ENCODE peak calls at places on chromosome 20, in ten cellular contexts. V is left lung; I is NCI-H1105; Z is mucosa of gallbladder; C is iris pigment epithelial cell; Q is stimulated activated naive B cell treated with anti-CD40 and anti-IgM and Interleukin-4, amounts not matched to agents 10 μg/mL and 1 μg/mL and 100 μg/mL, for 72 hours; M is effector CD8-positive, alpha-beta T cell; W is H1; R is activated CD4-positive, alpha-beta T cell treated with anti-CD3 and anti-CD28 coated beads, Interleukin-2, amount 50 U/mL, for 4 hours; J is AG10803. U is an unnamed sample.

GRCh38 chr20:64116016-64116415 is 8.7 kb upstream of the NPBWR2 start:
- DNase-seq in V (peak; percentile 19), I (no peak), Z (no peak), C (no peak), Q (no peak), M (no peak), W (peak; percentile 41), R (no peak), J (no peak), U (no peak)

GRCh38 chr20:20206788-20207187 is 154.5 kb downstream of the CFAP61 start:
- DNase-seq in V (no peak), I (no peak), Z (no peak), C (no peak), Q (no peak), M (no peak), W (no peak), R (no peak), J (no peak), U (peak; percentile 34)

GRCh38 chr20:45867811-45868176 is 10.4 kb downstream of the ZSWIM3 start:
- DNase-seq in V (no peak), I (no peak), Z (no peak), C (peak; percentile 73), Q (no peak), M (no peak), W (no peak), R (no peak), J (peak; percentile 72), U (no peak)

GRCh38 chr20:3768342-3769130 is 983 bp upstream of the ADISSP start:
- DNase-seq in V (peak; percentile 77), I (peak; percentile 83), Z (peak; percentile 67), C (peak; percentile 83), Q (peak; percentile 74), M (peak; percentile 85), W (peak; percentile 94), R (peak; percentile 78), J (peak; percentile 74), U (peak; percentile 79)

GRCh38 chr20:24708411-24709295 is 239.2 kb downstream of the SYNDIG1 start:
- DNase-seq in V (no peak), I (no peak), Z (no peak), C (no peak), Q (no peak), M (no peak), W (peak; percentile 29), R (no peak), J (no peak), U (no peak)

GRCh38 chr20:10864076-10864672 is 190.4 kb upstream of the JAG1 start:
- DNase-seq in V (peak; percentile 59), I (no peak), Z (peak; percentile 44), C (peak; percentile 22), Q (no peak), M (no peak), W (no peak), R (no peak), J (peak; percentile 31), U (no peak)

GRCh38 chr20:25336561-25337422 is 53.8 kb downstream of the ABHD12 start:
- DNase-seq in V (no peak), I (no peak), Z (no peak), C (peak; percentile 69), Q (no peak), M (no peak), W (peak; percentile 57), R (no peak), J (no peak), U (no peak)

GRCh38 chr20:3763691-3764601 is 3.6 kb downstream of the ADISSP start:
- DNase-seq in V (no peak), I (no peak), Z (no peak), C (no peak), Q (no peak), M (no peak), W (no peak), R (no peak), J (no peak), U (no peak)

GRCh38 chr20:5484926-5485325 is 168.2 kb upstream of the PROKR2 start:
- DNase-seq in V (no peak), I (no peak), Z (no peak), C (no peak), Q (no peak), M (no peak), W (no peak), R (no peak), J (no peak), U (no peak)

GRCh38 chr20:64247312-64247627 is 8.3 kb upstream of the PCMTD2 start:
- DNase-seq in V (no peak), I (no peak), Z (no peak), C (no peak), Q (no peak), M (no peak), W (no peak), R (no peak), J (no peak), U (no peak)

GRCh38 chr20:62248890-62249560 is 10.7 kb downstream of the OSBPL2 start:
- DNase-seq in V (no peak), I (no peak), Z (no peak), C (no peak), Q (no peak), M (no peak), W (no peak), R (no peak), J (no peak), U (no peak)

GRCh38 chr20:11130554-11131166 is 456.9 kb upstream of the JAG1 start:
- DNase-seq in V (no peak), I (no peak), Z (no peak), C (no peak), Q (no peak), M (no peak), W (no peak), R (no peak), J (no peak), U (peak; percentile 13)

GRCh38 chr20:38063911-38064310 is 30.4 kb downstream of the RPRD1B start:
- DNase-seq in V (no peak), I (no peak), Z (no peak), C (no peak), Q (no peak), M (no peak), W (no peak), R (no peak), J (no peak), U (peak; percentile 63)

GRCh38 chr20:46875059-46875458 is 19.6 kb upstream of the EYA2 start:
- DNase-seq in V (no peak), I (no peak), Z (no peak), C (no peak), Q (no peak), M (no peak), W (no peak), R (no peak), J (no peak), U (no peak)

GRCh38 chr20:45300961-45301360 is 5.7 kb upstream of the RBPJL start:
- DNase-seq in V (no peak), I (no peak), Z (no peak), C (peak; percentile 40), Q (no peak), M (no peak), W (peak; percentile 79), R (no peak), J (no peak), U (peak; percentile 48)

GRCh38 chr20:16819483-16819882 is 71.3 kb downstream of the OTOR start:
- DNase-seq in V (no peak), I (no peak), Z (no peak), C (no peak), Q (no peak), M (no peak), W (no peak), R (no peak), J (no peak), U (no peak)

GRCh38 chr20:45359069-45359405 is 3.9 kb upstream of the SYS1 start:
- DNase-seq in V (peak; percentile 72), I (no peak), Z (no peak), C (peak; percentile 74), Q (no peak), M (no peak), W (no peak), R (no peak), J (no peak), U (no peak)

GRCh38 chr20:24153101-24154040 is 164.8 kb upstream of the GGTLC1 start:
- DNase-seq in V (no peak), I (no peak), Z (no peak), C (no peak), Q (no peak), M (no peak), W (no peak), R (no peak), J (no peak), U (no peak)

GRCh38 chr20:46221271-46221670 is 87.0 kb downstream of the CDH22 start:
- DNase-seq in V (no peak), I (no peak), Z (no peak), C (no peak), Q (no peak), M (no peak), W (no peak), R (no peak), J (no peak), U (no peak)

GRCh38 chr20:50112512-50113419 is at the start of gene UBE2V1:
- DNase-seq in V (peak; percentile 93), I (peak; percentile 83), Z (peak; percentile 91), C (peak; percentile 91), Q (peak; percentile 79), M (peak; percentile 83), W (peak; percentile 88), R (peak; percentile 87), J (peak; percentile 86), U (peak; percentile 93)

GRCh38 chr20:9185511-9185910 is 116.6 kb downstream of the PLCB4 start:
- DNase-seq in V (no peak), I (no peak), Z (no peak), C (peak; percentile 65), Q (no peak), M (no peak), W (no peak), R (no peak), J (peak; percentile 49), U (no peak)

GRCh38 chr20:25856256-25856884 is 159.7 kb upstream of the ZNF337 start:
- DNase-seq in V (no peak), I (no peak), Z (no peak), C (no peak), Q (no peak), M (no peak), W (no peak), R (no peak), J (no peak), U (no peak)

GRCh38 chr20:17822039-17822438 is 122.3 kb downstream of the BANF2 start:
- DNase-seq in V (no peak), I (no peak), Z (peak; percentile 70), C (peak; percentile 94), Q (no peak), M (no peak), W (no peak), R (no peak), J (peak; percentile 81), U (no peak)

GRCh38 chr20:22402990-22403859 is 181.1 kb downstream of the FOXA2 start:
- DNase-seq in V (peak; percentile 51), I (peak; percentile 54), Z (no peak), C (no peak), Q (no peak), M (no peak), W (no peak), R (no peak), J (no peak), U (no peak)

GRCh38 chr20:29873946-29874345 is 1383.5 kb upstream of the DEFB115 start:
- DNase-seq in V (peak; percentile 72), I (peak; percentile 41), Z (peak; percentile 43), C (peak; percentile 41), Q (no peak), M (no peak), W (peak; percentile 49), R (no peak), J (peak; percentile 51), U (peak; percentile 22)

GRCh38 chr20:8434326-8434876 is 302.3 kb downstream of the PLCB1 start:
- DNase-seq in V (no peak), I (no peak), Z (no peak), C (peak; percentile 81), Q (no peak), M (no peak), W (no peak), R (no peak), J (peak; percentile 65), U (no peak)

GRCh38 chr20:60117040-60117439 is 158.8 kb downstream of the CDH26 start:
- DNase-seq in V (no peak), I (no peak), Z (no peak), C (peak; percentile 2), Q (no peak), M (no peak), W (no peak), R (no peak), J (peak; percentile 85), U (no peak)

GRCh38 chr20:44532248-44532980 is 10.5 kb upstream of the SERINC3 start:
- DNase-seq in V (no peak), I (no peak), Z (no peak), C (no peak), Q (no peak), M (no peak), W (no peak), R (no peak), J (no peak), U (no peak)